ENCODE peak calls at places on chromosomes 11 and 22, in seven cellular contexts. Z is fibroblast of mammary gland; X is upper lobe of right lung; A is neural progenitor cell; V is A549; Q is HFF-Myc; O is activated CD8-positive, alpha-beta T cell treated with anti-CD3 and anti-CD28 coated beads for 36 hours. U is an unnamed sample.

GRCh38 chr11:112477929-112478317 is 217.3 kb upstream of the PLET1 start:
- DNase-seq in Q (no peak), O (no peak), Z (no peak), V (no peak), X (no peak), A (no peak), U (no peak)

GRCh38 chr22:42977574-42977973 is 37.4 kb downstream of the PACSIN2 start:
- DNase-seq in Z (no peak), O (no peak), X (no peak), Q (no peak), A (no peak), V (no peak), U (no peak)

GRCh38 chr11:7892059-7892699 is 38.9 kb downstream of the OR10A6 start:
- DNase-seq in A (no peak), O (no peak), X (no peak), V (no peak), Z (peak), Q (no peak), U (no peak)

GRCh38 chr11:9617960-9618359 is 44.5 kb downstream of the WEE1 start:
- DNase-seq in Z (peak), V (no peak), Q (no peak), X (no peak), O (no peak), A (no peak), U (no peak)

GRCh38 chr11:797300-798092 is 585 bp downstream of the SLC25A22 start:
- DNase-seq in V (peak), O (peak), Q (no peak), X (peak), A (peak), Z (peak), U (peak)

GRCh38 chr22:31496735-31497146 is 405 bp downstream of the SFI1 start:
- DNase-seq in O (peak), V (no peak), X (peak), Z (no peak), A (no peak), Q (no peak), U (peak)

GRCh38 chr11:44559207-44559943 is 6.1 kb upstream of the CD82 start:
- DNase-seq in O (peak), Z (no peak), Q (no peak), V (no peak), X (no peak), A (peak), U (no peak)

GRCh38 chr11:107752954-107753822 is 41.3 kb upstream of the SLN start:
- DNase-seq in Q (no peak), V (no peak), O (no peak), X (no peak), Z (peak), A (no peak), U (no peak)

GRCh38 chr22:37824674-37825641 is 1.8 kb downstream of the GALR3 start:
- DNase-seq in Q (no peak), X (no peak), V (no peak), O (no peak), A (peak), Z (no peak), U (no peak)

GRCh38 chr11:8082391-8083087 is 1.5 kb downstream of the TUB start:
- DNase-seq in Q (peak), O (no peak), A (peak), X (peak), V (peak), Z (peak), U (no peak)

GRCh38 chr11:60251485-60252207 is 8.7 kb upstream of the MS4A4E start:
- DNase-seq in Q (no peak), X (no peak), V (no peak), A (peak), Z (no peak), O (peak), U (no peak)

GRCh38 chr11:46898396-46899095 is 19.8 kb downstream of the LRP4 start:
- DNase-seq in V (no peak), A (no peak), X (no peak), Q (no peak), O (no peak), Z (no peak), U (no peak)

GRCh38 chr22:31345331-31346254 is 553 bp downstream of the PATZ1 start:
- DNase-seq in X (peak), Z (peak), O (peak), V (peak), Q (no peak), A (peak), U (peak)

GRCh38 chr11:84671325-84672019 is 955.7 kb downstream of the DLG2 start:
- DNase-seq in X (no peak), V (no peak), O (no peak), A (no peak), Z (no peak), Q (no peak), U (no peak)

GRCh38 chr11:11262171-11262920 is 90.7 kb downstream of the CSNK2A3 start:
- DNase-seq in A (no peak), Q (no peak), X (no peak), O (no peak), V (no peak), Z (no peak), U (no peak)

GRCh38 chr11:71117311-71117710 is 135.1 kb downstream of the SHANK2 start:
- DNase-seq in Z (no peak), O (no peak), V (no peak), X (no peak), Q (no peak), A (no peak), U (no peak)

GRCh38 chr11:118694185-118694584 is 14.7 kb upstream of the TREH start:
- DNase-seq in Q (no peak), A (no peak), X (peak), Z (no peak), O (no peak), V (no peak), U (no peak)

GRCh38 chr11:46446343-46446751 is 54.8 kb upstream of the CHRM4 start:
- DNase-seq in Z (peak), V (no peak), A (no peak), O (no peak), X (no peak), Q (no peak), U (no peak)

GRCh38 chr22:43001271-43002197 is 13.4 kb downstream of the PACSIN2 start:
- DNase-seq in A (no peak), Z (peak), Q (no peak), O (peak), V (no peak), X (no peak), U (no peak)

GRCh38 chr22:26573026-26573662 is 16.8 kb downstream of the TPST2 start:
- DNase-seq in A (no peak), X (peak), Z (no peak), O (peak), Q (no peak), V (no peak), U (no peak)

GRCh38 chr22:39567135-39567946 is 3.2 kb upstream of the CACNA1I start:
- DNase-seq in Z (no peak), Q (no peak), A (no peak), O (peak), X (no peak), V (no peak), U (no peak)

GRCh38 chr22:22180738-22181514 is 63.7 kb upstream of the VPREB1 start:
- DNase-seq in Z (no peak), O (no peak), Q (no peak), X (no peak), A (no peak), V (no peak), U (no peak)

GRCh38 chr11:19311306-19312030 is 70.7 kb upstream of the E2F8 start:
- DNase-seq in Q (peak), X (no peak), Z (peak), O (peak), A (peak), V (peak), U (peak)

GRCh38 chr11:98107736-98108135 is 913.0 kb upstream of the CNTN5 start:
- DNase-seq in V (no peak), A (no peak), O (no peak), Q (no peak), X (no peak), Z (no peak), U (no peak)

GRCh38 chr11:110366234-110366633 is 63.5 kb upstream of the FDX1 start:
- DNase-seq in V (no peak), O (no peak), X (peak), Q (no peak), Z (no peak), A (no peak), U (no peak)

GRCh38 chr11:95647355-95647754 is 142.2 kb downstream of the FAM76B start:
- DNase-seq in Z (peak), X (no peak), O (no peak), V (no peak), A (no peak), Q (no peak), U (no peak)
- TF ChIP-seq CTCF in Z (no peak), X (no peak), O (no peak), V (no peak), A (no peak), Q (no peak), U (no peak)

GRCh38 chr22:23564276-23564675 is 15.8 kb downstream of the IGLL1 start:
- DNase-seq in Z (no peak), A (no peak), X (no peak), Q (no peak), O (no peak), V (no peak), U (no peak)

GRCh38 chr22:23566716-23567475 is 13.2 kb downstream of the IGLL1 start:
- DNase-seq in O (no peak), Z (no peak), V (no peak), Q (no peak), A (no peak), X (no peak), U (no peak)

GRCh38 chr22:23565942-23566715 is 14.0 kb downstream of the IGLL1 start:
- DNase-seq in A (peak), O (peak), Q (no peak), Z (no peak), V (no peak), X (no peak), U (peak)

GRCh38 chr22:23563111-23563510 is 17.0 kb downstream of the IGLL1 start:
- DNase-seq in O (no peak), Z (no peak), V (no peak), X (no peak), Q (no peak), A (no peak), U (no peak)

GRCh38 chr22:23565288-23565941 is 14.7 kb downstream of the IGLL1 start:
- DNase-seq in Z (peak), X (no peak), A (peak), V (no peak), O (peak), Q (no peak), U (no peak)
- TF ChIP-seq CTCF in Z (no peak), X (no peak), A (no peak), V (no peak), O (no peak), Q (no peak), U (no peak)

GRCh38 chr22:19915287-19915954 is 26.2 kb upstream of the COMT start:
- DNase-seq in Z (no peak), O (no peak), V (no peak), X (no peak), Q (no peak), A (no peak), U (no peak)

GRCh38 chr22:19913337-19913936 is 28.1 kb upstream of the COMT start:
- DNase-seq in V (no peak), A (no peak), X (no peak), Q (no peak), Z (no peak), O (no peak), U (no peak)

GRCh38 chr22:19916006-19916405 is 25.6 kb upstream of the COMT start:
- DNase-seq in Z (no peak), V (no peak), Q (no peak), X (no peak), O (no peak), A (no peak), U (no peak)

GRCh38 chr22:19912236-19912999 is 29.2 kb upstream of the COMT start:
- DNase-seq in X (no peak), Z (no peak), O (no peak), A (peak), Q (no peak), V (no peak), U (no peak)

GRCh38 chr22:19914201-19914943 is 27.2 kb upstream of the COMT start:
- DNase-seq in O (no peak), Z (no peak), Q (no peak), V (no peak), X (no peak), A (no peak), U (no peak)
- TF ChIP-seq CTCF in O (no peak), Z (no peak), Q (no peak), V (no peak), X (no peak), A (no peak), U (no peak)

GRCh38 chr22:17905445-17905844 is 118.9 kb downstream of the MICAL3 start:
- DNase-seq in Z (no peak), O (no peak), X (no peak), A (no peak), Q (no peak), V (no peak), U (no peak)

GRCh38 chr22:17902960-17903359 is 121.4 kb downstream of the MICAL3 start:
- DNase-seq in Z (no peak), Q (no peak), A (no peak), V (no peak), O (no peak), X (no peak), U (no peak)

GRCh38 chr22:17906978-17907730 is 117.2 kb downstream of the MICAL3 start:
- DNase-seq in A (no peak), Z (no peak), X (no peak), O (no peak), V (no peak), Q (no peak), U (no peak)

GRCh38 chr22:17907731-17908051 is 116.7 kb downstream of the MICAL3 start:
- DNase-seq in O (no peak), A (no peak), Q (no peak), Z (no peak), V (no peak), X (no peak), U (no peak)

DNA sequence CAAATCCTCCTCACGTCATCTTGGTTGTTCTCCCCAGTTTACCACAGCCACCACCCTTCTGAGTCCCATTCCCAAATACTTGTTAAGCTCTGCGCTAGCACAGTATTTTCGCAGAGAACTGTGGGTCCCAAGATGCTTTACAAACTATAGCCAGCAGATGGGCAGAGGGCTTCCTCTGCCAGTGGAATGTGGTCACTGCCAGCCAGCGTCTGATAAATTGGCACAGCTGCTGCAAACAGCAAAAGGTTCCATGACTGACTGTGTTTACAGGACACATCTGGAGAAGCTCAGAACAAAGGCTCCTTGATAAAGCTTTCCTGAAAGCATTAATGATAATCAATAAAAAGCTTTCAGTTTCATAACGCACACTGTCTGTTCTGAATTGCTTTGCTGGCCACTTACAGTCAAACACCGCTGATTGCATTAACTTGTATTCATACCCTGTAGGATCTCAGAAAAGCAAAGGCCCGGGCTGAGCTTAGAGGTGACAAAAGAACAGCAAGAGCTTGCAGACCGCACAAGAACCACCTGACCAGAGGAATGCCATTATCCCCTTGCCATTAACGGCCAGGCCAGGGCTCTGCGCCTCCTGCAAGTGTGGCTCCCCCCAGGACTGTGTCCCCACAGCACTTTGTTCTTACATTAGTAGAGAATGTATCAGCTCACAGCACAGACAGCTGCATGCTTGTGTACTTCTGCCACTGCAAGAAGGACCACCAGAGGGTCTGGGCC is 120.6 kb downstream of the MICAL3 start:
- DNase-seq in A (peak), O (no peak), Z (no peak), X (no peak), V (no peak), Q (no peak), U (no peak)
- TF ChIP-seq CTCF in A (peak), O (no peak), Z (no peak), X (no peak), V (no peak), Q (no peak), U (no peak)

GRCh38 chr22:47633111-47633510 is 870.7 kb downstream of the TBC1D22A start:
- DNase-seq in Q (no peak), O (no peak), X (peak), A (no peak), V (no peak), Z (no peak), U (no peak)

GRCh38 chr22:47632646-47633045 is 870.2 kb downstream of the TBC1D22A start:
- DNase-seq in A (no peak), V (no peak), X (peak), Z (no peak), O (no peak), Q (no peak), U (no peak)

GRCh38 chr22:47630741-47631534 is 868.5 kb downstream of the TBC1D22A start:
- DNase-seq in X (peak), V (no peak), A (no peak), Q (no peak), O (no peak), Z (no peak), U (no peak)

GRCh38 chr22:47631571-47632102 is 869.2 kb downstream of the TBC1D22A start:
- DNase-seq in X (peak), Z (no peak), O (no peak), A (no peak), V (no peak), Q (no peak), U (no peak)

DNA sequence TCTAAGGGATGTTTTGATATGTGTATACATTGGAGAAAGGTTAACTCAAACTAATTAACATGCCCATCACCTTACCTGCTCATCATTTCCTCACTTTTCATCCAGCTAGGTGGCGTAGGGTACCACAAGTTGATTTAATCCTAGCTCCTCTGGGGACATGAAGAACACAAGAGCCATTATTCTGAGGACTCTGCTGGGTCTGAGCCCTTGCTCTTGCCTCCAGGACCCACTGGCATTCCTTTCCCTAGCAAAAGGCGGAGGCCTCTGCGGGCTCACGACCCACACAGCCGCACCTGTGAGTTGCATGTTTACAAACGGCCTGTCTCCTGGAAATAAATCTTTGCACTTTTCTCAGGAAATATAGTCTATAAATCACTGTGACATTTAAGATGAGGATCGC is 871.9 kb downstream of the TBC1D22A start:
- DNase-seq in A (peak), Z (no peak), Q (no peak), V (no peak), X (peak), O (no peak), U (no peak)
- TF ChIP-seq CTCF in A (peak), Z (no peak), Q (no peak), V (no peak), X (no peak), O (no peak), U (no peak)

GRCh38 chr11:30128269-30128932 is 102.4 kb upstream of the FSHB start:
- DNase-seq in V (peak), X (no peak), Q (no peak), A (peak), O (no peak), Z (peak), U (no peak)
- TF ChIP-seq CTCF in V (peak), X (peak), Q (peak), A (peak), O (peak), Z (peak), U (peak)

DNA sequence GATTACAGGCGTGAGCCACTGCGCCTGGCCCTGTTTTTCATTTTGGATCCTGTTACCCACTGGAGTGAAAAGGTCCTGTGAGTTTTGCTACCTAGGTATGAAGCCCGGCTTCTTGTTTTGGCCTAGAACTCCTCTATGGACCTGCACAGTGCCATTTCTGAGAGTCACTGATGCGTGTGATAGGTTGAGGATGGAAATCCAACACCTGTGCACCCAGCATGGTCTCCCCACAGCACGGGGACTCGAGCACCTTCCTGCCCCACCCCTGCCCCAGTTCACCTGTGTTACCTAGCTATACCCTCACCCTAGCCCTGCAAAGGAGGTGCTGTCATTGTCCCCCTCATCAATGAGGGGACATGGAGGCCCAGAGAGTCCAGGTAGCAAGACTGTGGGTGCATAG is 5.1 kb downstream of the FBLN1 start:
- DNase-seq in O (no peak), A (no peak), X (no peak), V (no peak), Z (no peak), Q (no peak), U (no peak)
- TF ChIP-seq CTCF in O (no peak), A (no peak), X (no peak), V (no peak), Z (no peak), Q (no peak), U (no peak)

U was measured in endothelial cell.